ENCODE peak calls at places on chromosomes 12 and 14, in eight cellular contexts. D, X, O, W, P, T, L and J are unnamed samples.

GRCh38 chr14:21136024-21136423 is 19.8 kb downstream of the OR5AU1 start:
- DNase-seq in D (no peak), X (no peak), O (no peak), W (no peak), P (no peak), T (no peak), L (no peak), J (no peak)

GRCh38 chr12:66035289-66035961 is 95.1 kb downstream of the LLPH start:
- DNase-seq in D (no peak), X (no peak), O (no peak), W (no peak), P (no peak), T (peak), L (no peak), J (no peak)

GRCh38 chr12:1741154-1741949 is 50.5 kb downstream of the ADIPOR2 start:
- DNase-seq in D (no peak), X (no peak), O (no peak), W (no peak), P (no peak), T (no peak), L (no peak), J (no peak)

GRCh38 chr12:114738460-114739184 is 54.6 kb upstream of the TBX3 start:
- DNase-seq in D (no peak), X (no peak), O (no peak), W (no peak), P (no peak), T (no peak), L (no peak), J (no peak)

GRCh38 chr12:18919826-18920511 is 182.1 kb downstream of the CAPZA3 start:
- DNase-seq in D (no peak), X (peak), O (peak), W (no peak), P (no peak), T (no peak), L (no peak), J (no peak)

GRCh38 chr14:23441076-23441475 is 5.6 kb upstream of the MYH7 start:
- DNase-seq in D (no peak), X (peak), O (no peak), W (no peak), P (no peak), T (no peak), L (no peak), J (no peak)

GRCh38 chr12:77032406-77032805 is 33.0 kb downstream of the E2F7 start:
- DNase-seq in D (no peak), X (no peak), O (no peak), W (no peak), P (no peak), T (no peak), L (no peak), J (no peak)

GRCh38 chr14:93184391-93185332 is at the start of the genes LYSET and MOAP1:
- DNase-seq in D (no peak), X (peak), O (peak), W (peak), P (peak), T (peak), L (peak), J (peak)

GRCh38 chr12:2266666-2267623 is 214.2 kb downstream of the CACNA1C start:
- DNase-seq in D (no peak), X (no peak), O (peak), W (no peak), P (no peak), T (no peak), L (no peak), J (no peak)

GRCh38 chr12:13386269-13387039 is 189.9 kb downstream of the EMP1 start:
- DNase-seq in D (no peak), X (no peak), O (no peak), W (no peak), P (no peak), T (no peak), L (no peak), J (no peak)

GRCh38 chr14:68977741-68978549 is 1.2 kb downstream of the ACTN1 start:
- DNase-seq in D (no peak), X (peak), O (peak), W (no peak), P (peak), T (peak), L (peak), J (peak)

GRCh38 chr12:51441583-51441982 is 17.0 kb downstream of the SLC4A8 start:
- DNase-seq in D (no peak), X (no peak), O (no peak), W (no peak), P (no peak), T (peak), L (no peak), J (no peak)

GRCh38 chr14:55519473-55520080 is 60.4 kb upstream of the KTN1 start:
- DNase-seq in D (no peak), X (no peak), O (no peak), W (no peak), P (no peak), T (no peak), L (no peak), J (no peak)

GRCh38 chr12:57893460-57894353 is 47.2 kb upstream of the CTDSP2 start:
- DNase-seq in D (no peak), X (no peak), O (peak), W (peak), P (peak), T (peak), L (peak), J (no peak)

GRCh38 chr14:82999802-83000201 is 1466.1 kb upstream of the SEL1L start:
- DNase-seq in D (no peak), X (peak), O (no peak), W (no peak), P (no peak), T (no peak), L (no peak), J (no peak)

GRCh38 chr14:34049769-34050168 is 98.9 kb upstream of the EGLN3 start:
- DNase-seq in D (peak), X (peak), O (no peak), W (no peak), P (no peak), T (no peak), L (no peak), J (no peak)

GRCh38 chr12:104578453-104578852 is 121.7 kb downstream of the CHST11 start:
- DNase-seq in D (no peak), X (no peak), O (no peak), W (no peak), P (no peak), T (peak), L (no peak), J (no peak)

GRCh38 chr14:50882932-50883826 is 11.3 kb downstream of the ABHD12B start:
- DNase-seq in D (no peak), X (no peak), O (no peak), W (no peak), P (no peak), T (no peak), L (no peak), J (peak)

GRCh38 chr14:61372842-61373555 is 51.6 kb downstream of the PRKCH start:
- DNase-seq in D (no peak), X (no peak), O (no peak), W (no peak), P (no peak), T (no peak), L (no peak), J (no peak)

GRCh38 chr14:95291859-95292542 is 27.7 kb downstream of the CLMN start:
- DNase-seq in D (no peak), X (no peak), O (peak), W (peak), P (no peak), T (peak), L (peak), J (peak)

GRCh38 chr12:84136862-84137367 is 775.7 kb downstream of the SLC6A15 start:
- DNase-seq in D (no peak), X (no peak), O (no peak), W (no peak), P (no peak), T (no peak), L (no peak), J (no peak)

GRCh38 chr14:33979613-33980276 is 28.9 kb upstream of the EGLN3 start:
- DNase-seq in D (no peak), X (no peak), O (no peak), W (no peak), P (no peak), T (no peak), L (no peak), J (no peak)

GRCh38 chr14:101233016-101233355 is 328.3 kb upstream of the DIO3 start:
- DNase-seq in D (no peak), X (no peak), O (no peak), W (no peak), P (no peak), T (no peak), L (no peak), J (no peak)

GRCh38 chr14:96764012-96764411 is 33.2 kb upstream of the VRK1 start:
- DNase-seq in D (no peak), X (no peak), O (no peak), W (no peak), P (no peak), T (no peak), L (peak), J (no peak)

GRCh38 chr14:92513204-92513965 is at the start of gene RIN3:
- DNase-seq in D (no peak), X (no peak), O (peak), W (no peak), P (peak), T (no peak), L (peak), J (peak)

GRCh38 chr14:20343855-20344205 is 395 bp downstream of the PARP2 start:
- DNase-seq in D (no peak), X (no peak), O (no peak), W (no peak), P (no peak), T (no peak), L (no peak), J (no peak)

GRCh38 chr12:66538970-66539369 is 139.9 kb downstream of the GRIP1 start:
- DNase-seq in D (no peak), X (no peak), O (no peak), W (no peak), P (no peak), T (no peak), L (no peak), J (no peak)

GRCh38 chr14:99691111-99691885 is 7.2 kb downstream of the CYP46A1 start:
- DNase-seq in D (peak), X (no peak), O (no peak), W (peak), P (no peak), T (no peak), L (peak), J (no peak)

GRCh38 chr14:103519837-103520212 is 2.8 kb downstream of the CKB start:
- DNase-seq in D (no peak), X (no peak), O (no peak), W (no peak), P (no peak), T (no peak), L (peak), J (no peak)

GRCh38 chr12:19261773-19262172 is 132.2 kb downstream of the PLEKHA5 start:
- DNase-seq in D (no peak), X (no peak), O (no peak), W (no peak), P (no peak), T (no peak), L (no peak), J (no peak)

DNA sequence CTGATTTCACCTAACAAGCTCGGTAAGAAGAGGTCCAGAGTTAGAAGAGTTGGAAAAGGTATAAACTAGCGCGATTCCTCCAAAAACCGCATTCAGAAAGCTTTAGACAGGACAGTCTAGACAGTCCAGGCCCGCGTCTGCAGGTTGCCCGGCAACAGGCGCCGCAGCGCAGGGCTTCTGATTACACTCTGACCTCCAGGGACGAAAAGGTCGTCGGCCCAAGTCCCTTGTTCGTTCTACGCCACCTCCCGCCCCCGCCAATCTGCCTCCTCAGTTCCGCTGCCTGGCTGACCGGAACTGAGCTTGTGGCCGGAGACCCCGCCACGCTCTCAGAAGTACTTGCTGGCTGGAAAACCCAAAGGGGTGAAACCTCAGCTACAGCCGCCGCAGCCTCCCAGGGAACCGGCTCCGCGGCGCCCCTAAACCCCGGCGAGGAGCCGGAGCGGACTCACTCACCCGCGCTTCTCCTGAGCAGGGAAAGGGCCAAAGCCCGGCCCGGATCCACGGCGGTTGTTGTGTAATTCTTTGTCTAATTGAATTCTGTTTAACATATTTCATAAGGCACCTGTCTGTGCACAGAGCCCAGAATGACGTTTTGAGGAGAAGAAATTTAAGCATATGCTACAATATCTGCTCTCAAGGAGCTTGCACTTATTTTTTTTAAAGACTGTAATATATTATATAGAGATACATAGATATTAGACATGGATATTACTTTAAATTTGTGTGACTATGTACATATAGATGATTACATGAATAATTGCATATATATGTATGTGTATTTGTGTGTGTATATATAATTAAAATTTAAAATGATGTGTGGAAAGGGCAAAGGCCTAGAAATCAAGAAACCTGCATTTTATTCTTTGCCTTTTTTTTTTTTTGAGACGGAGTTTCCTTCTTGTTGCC is at the start of gene CAPS2:
- DNase-seq in D (no peak), X (peak), O (peak), W (peak), P (peak), T (peak), L (peak), J (peak)
- TF ChIP-seq CTCF in D (no peak), X (no peak), O (no peak), W (no peak), P (no peak), T (no peak), L (no peak), J (no peak)

GRCh38 chr12:101819467-101819866 is 11.3 kb downstream of the GNPTAB start:
- DNase-seq in D (no peak), X (no peak), O (no peak), W (no peak), P (no peak), T (no peak), L (no peak), J (no peak)

GRCh38 chr12:101823039-101823438 is 7.7 kb downstream of the GNPTAB start:
- DNase-seq in D (no peak), X (no peak), O (no peak), W (no peak), P (no peak), T (no peak), L (peak), J (no peak)

GRCh38 chr12:101824831-101825230 is 5.9 kb downstream of the GNPTAB start:
- DNase-seq in D (no peak), X (no peak), O (no peak), W (no peak), P (no peak), T (no peak), L (no peak), J (no peak)

GRCh38 chr12:101826766-101827368 is 3.9 kb downstream of the GNPTAB start:
- DNase-seq in D (no peak), X (no peak), O (no peak), W (no peak), P (no peak), T (no peak), L (peak), J (no peak)

DNA sequence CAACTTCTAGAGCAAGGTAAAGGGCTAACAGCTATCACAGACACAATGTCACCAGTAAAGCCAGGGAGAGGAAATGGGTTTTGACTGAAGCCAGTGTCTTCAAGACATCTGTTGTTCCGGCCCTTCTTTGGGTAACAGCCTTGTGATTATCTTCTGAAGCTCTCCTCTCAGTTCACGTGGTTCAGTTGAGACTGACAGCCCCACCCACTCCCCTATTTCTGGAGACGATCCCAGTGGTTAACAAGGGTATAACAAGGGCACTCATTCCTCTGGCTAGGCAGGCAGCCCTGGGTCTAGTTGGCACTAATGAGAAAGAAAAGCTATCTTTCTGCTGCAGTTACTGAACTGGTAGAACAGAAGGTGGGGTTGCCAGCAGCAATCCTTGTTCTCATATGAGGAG is 6.9 kb downstream of the GNPTAB start:
- DNase-seq in D (no peak), X (peak), O (no peak), W (no peak), P (peak), T (peak), L (peak), J (peak)
- TF ChIP-seq CTCF in D (no peak), X (peak), O (peak), W (peak), P (peak), T (no peak), L (no peak), J (peak)

GRCh38 chr12:48716493-48717251 is at the start of gene CCNT1:
- DNase-seq in D (peak), X (peak), O (peak), W (peak), P (peak), T (peak), L (peak), J (peak)
- TF ChIP-seq CTCF in D (peak), X (peak), O (peak), W (peak), P (no peak), T (peak), L (peak), J (no peak)

GRCh38 chr12:116609715-116610114 is 50.5 kb downstream of the MAP1LC3B2 start:
- DNase-seq in D (no peak), X (peak), O (no peak), W (no peak), P (peak), T (no peak), L (no peak), J (peak)
- TF ChIP-seq CTCF in D (no peak), X (peak), O (peak), W (peak), P (peak), T (peak), L (no peak), J (peak)

GRCh38 chr12:15527201-15527782 is 205.0 kb downstream of the PTPRO start:
- DNase-seq in D (no peak), X (peak), O (no peak), W (no peak), P (no peak), T (no peak), L (no peak), J (peak)
- TF ChIP-seq CTCF in D (no peak), X (peak), O (peak), W (peak), P (no peak), T (peak), L (no peak), J (no peak)

DNA sequence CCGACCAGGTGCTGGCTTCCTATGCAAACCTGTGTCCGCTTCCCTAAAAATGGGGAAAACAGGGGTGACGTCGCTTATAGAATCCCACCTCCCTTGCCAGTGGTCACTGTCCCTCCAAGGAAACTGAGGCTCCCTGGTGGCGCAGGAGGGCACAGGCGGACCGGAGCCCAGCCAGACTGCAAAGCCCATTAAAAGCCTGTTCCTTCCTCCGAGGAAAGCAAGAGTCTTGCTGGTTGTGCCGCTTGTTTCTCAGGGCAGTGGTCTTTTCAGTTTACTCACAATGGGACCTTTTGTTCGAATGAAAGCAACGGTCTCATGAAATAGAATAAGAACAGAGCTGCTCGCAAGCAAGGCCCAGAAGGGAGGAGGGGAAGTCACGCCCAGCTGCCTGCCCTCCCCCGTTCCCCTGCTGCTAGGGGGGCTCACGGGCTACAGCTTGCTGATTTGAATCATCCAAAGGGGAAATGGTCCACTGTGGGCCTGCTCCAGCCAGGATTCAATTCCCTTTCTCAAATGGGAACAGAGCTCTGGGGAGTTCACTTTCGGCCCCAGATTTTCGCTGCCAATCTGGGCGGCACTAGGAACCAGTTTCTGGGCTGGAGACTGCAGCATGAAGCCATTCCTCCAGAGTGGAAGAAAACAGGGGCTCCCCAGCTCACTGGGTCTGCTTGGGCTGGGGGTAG is 4.6 kb upstream of the SELPLG start:
- DNase-seq in D (peak), X (no peak), O (no peak), W (peak), P (no peak), T (no peak), L (peak), J (no peak)
- TF ChIP-seq CTCF in D (no peak), X (no peak), O (no peak), W (no peak), P (no peak), T (no peak), L (no peak), J (no peak)

DNA sequence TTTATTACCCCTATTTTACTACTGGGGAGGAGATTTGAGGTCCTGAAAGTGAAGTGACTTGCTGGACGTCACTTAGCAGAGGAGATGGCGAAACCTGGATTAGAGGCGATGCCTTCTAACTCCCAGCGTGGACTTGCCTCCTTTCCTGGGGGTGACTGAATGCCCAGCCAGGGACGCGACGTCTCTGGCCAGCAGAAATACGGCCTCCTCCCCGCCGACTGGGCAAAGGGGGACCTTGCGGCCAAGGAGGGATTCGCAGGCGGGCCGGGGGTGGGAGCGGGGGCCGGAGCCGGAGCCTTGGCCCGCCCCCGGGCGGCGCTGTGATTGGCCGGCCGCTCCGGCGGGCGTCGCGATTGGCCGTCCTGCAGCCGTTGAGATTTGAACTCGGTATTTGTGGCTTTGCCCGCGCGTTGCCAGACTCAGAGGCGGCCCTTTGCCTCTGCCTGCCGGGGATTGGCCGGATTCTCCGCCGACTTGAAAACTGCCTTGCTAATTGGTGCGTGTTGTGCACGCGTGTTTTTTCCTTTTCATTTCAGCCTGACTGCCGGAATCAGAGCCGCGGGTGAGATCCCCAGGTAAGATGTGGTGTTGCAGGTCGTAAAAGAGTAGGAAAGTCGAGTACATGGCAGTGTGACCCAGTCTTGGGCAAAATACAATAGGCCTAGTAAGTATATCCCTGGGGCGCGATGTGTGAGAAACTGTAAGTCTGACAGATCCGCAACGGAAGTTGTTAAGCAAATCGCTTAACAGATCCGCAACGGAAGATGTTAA is at the start of gene NCAPD2:
- DNase-seq in D (peak), X (peak), O (peak), W (peak), P (peak), T (peak), L (peak), J (peak)
- TF ChIP-seq CTCF in D (peak), X (no peak), O (peak), W (peak), P (peak), T (no peak), L (no peak), J (no peak)

GRCh38 chr12:130281157-130281799 is 56.4 kb upstream of the PIWIL1 start:
- DNase-seq in D (peak), X (peak), O (no peak), W (no peak), P (no peak), T (no peak), L (no peak), J (peak)
- TF ChIP-seq CTCF in D (peak), X (peak), O (no peak), W (peak), P (no peak), T (peak), L (peak), J (peak)